ENCODE peak calls at places on chromosomes 7 and 10, in four cellular contexts. J is retinal pigment epithelial cell; A is CD4-positive, alpha-beta T cell; R is coronary artery. C is an unnamed sample.

GRCh38 chr7:85000973-85001372 is 185.9 kb downstream of the SEMA3D start:
- DNase-seq in J (no peak), A (no peak), R (no peak), C (peak)

GRCh38 chr10:127949831-127950230 is 42.9 kb downstream of the PTPRE start:
- DNase-seq in J (no peak), A (no peak), R (no peak), C (no peak)

GRCh38 chr7:105304040-105304895 is 84.5 kb downstream of the SRPK2 start:
- DNase-seq in J (no peak), A (no peak), R (no peak), C (no peak)

GRCh38 chr10:21208666-21209316 is 311.7 kb upstream of the NEBL start:
- DNase-seq in J (no peak), A (no peak), R (no peak), C (no peak)

GRCh38 chr7:2417981-2418481 is 14.6 kb downstream of the CHST12 start:
- DNase-seq in J (no peak), A (peak), R (no peak), C (no peak)

GRCh38 chr10:87053121-87053520 is 33.0 kb downstream of the FAM25A start:
- DNase-seq in J (no peak), A (no peak), R (no peak), C (no peak)

GRCh38 chr10:129784891-129785290 is 179.2 kb downstream of the EBF3 start:
- DNase-seq in J (no peak), A (no peak), R (no peak), C (no peak)

GRCh38 chr10:3159160-3159559 is 13.4 kb downstream of the PITRM1 start:
- DNase-seq in J (no peak), A (no peak), R (no peak), C (peak)

GRCh38 chr10:122286872-122287271 is 15.8 kb downstream of the BTBD16 start:
- DNase-seq in J (peak), A (no peak), R (no peak), C (peak)

GRCh38 chr7:22445140-22445722 is 54.8 kb downstream of the STEAP1B start:
- DNase-seq in J (no peak), A (no peak), R (no peak), C (no peak)

GRCh38 chr7:30770936-30771858 is at the start of gene MINDY4:
- DNase-seq in J (no peak), A (peak), R (peak), C (peak)

GRCh38 chr7:6482307-6482706 is 34.6 kb upstream of the DAGLB start:
- DNase-seq in J (no peak), A (no peak), R (no peak), C (no peak)

GRCh38 chr10:87817873-87818504 is at the start of gene ATAD1:
- DNase-seq in J (peak), A (peak), R (peak), C (peak)

GRCh38 chr7:40324889-40325288 is 190.1 kb downstream of the SUGCT start:
- DNase-seq in J (no peak), A (no peak), R (no peak), C (no peak)

GRCh38 chr7:155416646-155417380 is 41.1 kb upstream of the EN2 start:
- DNase-seq in J (no peak), A (no peak), R (no peak), C (no peak)

GRCh38 chr7:81150951-81151361 is 232.1 kb upstream of the SEMA3C start:
- DNase-seq in J (peak), A (no peak), R (no peak), C (no peak)

GRCh38 chr10:48215148-48215982 is 59.1 kb downstream of the FRMPD2 start:
- DNase-seq in J (no peak), A (peak), R (no peak), C (peak)

GRCh38 chr10:47092822-47093221 is 181.6 kb downstream of the PTPN20 start:
- DNase-seq in J (no peak), A (no peak), R (peak), C (peak)

GRCh38 chr7:155660059-155660757 is 15.7 kb downstream of the RBM33 start:
- DNase-seq in J (no peak), A (no peak), R (no peak), C (no peak)

GRCh38 chr7:158803226-158803944 is 25.9 kb downstream of the ESYT2 start:
- DNase-seq in J (no peak), A (no peak), R (no peak), C (no peak)

GRCh38 chr7:28687631-28688030 is 270.5 kb downstream of the TRIL start:
- DNase-seq in J (no peak), A (no peak), R (no peak), C (no peak)

GRCh38 chr10:93186631-93187030 is 112.9 kb downstream of the CYP26A1 start:
- DNase-seq in J (no peak), A (no peak), R (no peak), C (no peak)

GRCh38 chr10:14016942-14017341 is 313.8 kb downstream of the FRMD4A start:
- DNase-seq in J (no peak), A (no peak), R (no peak), C (no peak)

GRCh38 chr7:123750389-123751230 is 1.8 kb upstream of the WASL start:
- DNase-seq in J (no peak), A (no peak), R (no peak), C (no peak)

GRCh38 chr7:123748171-123748733 is 551 bp downstream of the WASL start:
- DNase-seq in J (no peak), A (peak), R (peak), C (peak)

GRCh38 chr7:123747620-123748141 is 1.1 kb downstream of the WASL start:
- DNase-seq in J (peak), A (peak), R (peak), C (no peak)

GRCh38 chr7:123748734-123749536 is at the start of gene WASL:
- DNase-seq in J (peak), A (peak), R (peak), C (peak)

DNA sequence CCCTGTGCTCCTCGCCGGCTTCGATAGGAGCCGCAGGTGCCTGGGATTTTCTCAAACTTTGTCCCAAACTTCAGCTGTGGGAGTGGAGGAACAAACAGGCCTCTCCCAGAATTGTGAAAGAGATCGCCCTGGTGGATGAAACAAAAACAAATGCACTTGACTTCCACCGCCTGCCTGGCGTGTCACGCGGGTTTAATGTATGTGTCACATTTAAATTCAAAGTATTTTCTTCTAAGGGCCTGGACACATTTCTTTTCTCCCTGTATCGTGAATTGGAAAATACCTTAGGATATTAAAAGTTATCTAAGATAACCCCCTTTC is 694 bp upstream of the WASL start:
- DNase-seq in J (peak), A (no peak), R (no peak), C (no peak)
- TF ChIP-seq CTCF in J (peak), A (no peak), R (no peak), C (peak)

DNA sequence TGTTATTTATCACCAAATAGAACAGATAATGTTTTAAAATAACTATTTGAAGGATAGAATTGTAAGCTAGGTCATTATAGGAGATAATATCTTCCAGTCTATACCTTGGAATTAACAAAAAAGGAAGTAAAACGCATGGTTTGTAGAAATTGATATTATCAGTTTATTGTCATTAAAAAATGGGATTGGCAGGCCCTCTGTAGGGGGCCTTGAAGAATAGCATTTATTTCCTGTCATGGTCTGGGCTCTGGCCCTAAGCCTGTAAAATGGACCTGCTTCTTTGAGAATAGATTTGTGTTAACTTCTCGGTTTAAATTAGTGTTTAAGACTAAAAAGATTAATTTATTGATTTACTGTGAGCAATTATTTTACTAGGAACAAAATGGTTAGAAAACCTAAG is 197.6 kb upstream of the FOXP2 start:
- DNase-seq in J (no peak), A (no peak), R (no peak), C (no peak)
- TF ChIP-seq CTCF in J (peak), A (no peak), R (no peak), C (peak)

DNA sequence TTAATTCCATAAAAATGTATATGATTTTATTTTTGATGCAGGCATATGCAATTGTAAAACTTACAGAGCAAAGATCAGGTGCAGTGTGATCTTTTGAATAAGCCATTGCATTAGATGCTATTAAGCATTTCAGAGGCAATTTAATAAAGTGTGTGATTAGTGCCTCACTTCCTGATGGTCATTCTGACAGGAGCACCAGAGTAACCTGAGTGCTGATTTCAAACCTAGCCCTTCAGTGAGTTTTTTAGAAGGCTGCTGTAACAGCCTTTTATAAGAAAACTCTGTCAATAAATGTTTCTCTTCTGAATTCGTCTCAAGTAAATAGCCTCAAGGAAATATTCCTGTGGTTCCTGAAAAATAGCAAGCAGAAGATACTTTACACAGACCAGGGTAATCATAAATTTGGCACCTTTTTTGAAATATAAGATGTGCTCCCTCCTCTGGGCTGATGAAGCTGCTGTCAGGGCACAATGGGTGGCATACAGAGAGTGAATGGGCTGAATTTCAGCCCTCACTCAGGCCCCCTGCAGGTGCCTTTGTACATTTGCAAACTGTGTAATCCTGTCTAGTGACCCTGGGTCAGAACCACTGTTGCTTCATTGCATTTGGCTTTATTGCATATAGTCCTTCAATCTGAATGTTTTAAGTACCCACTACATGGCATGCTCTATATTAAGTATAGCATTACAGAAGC is 193.7 kb upstream of the CSTF2T start:
- DNase-seq in J (no peak), A (no peak), R (no peak), C (no peak)
- TF ChIP-seq CTCF in J (peak), A (no peak), R (no peak), C (peak)

GRCh38 chr10:19169684-19170083 is 121.1 kb downstream of the MALRD1 start:
- DNase-seq in J (peak), A (no peak), R (no peak), C (no peak)

GRCh38 chr10:19164461-19164860 is 115.9 kb downstream of the MALRD1 start:
- DNase-seq in J (no peak), A (no peak), R (no peak), C (no peak)

DNA sequence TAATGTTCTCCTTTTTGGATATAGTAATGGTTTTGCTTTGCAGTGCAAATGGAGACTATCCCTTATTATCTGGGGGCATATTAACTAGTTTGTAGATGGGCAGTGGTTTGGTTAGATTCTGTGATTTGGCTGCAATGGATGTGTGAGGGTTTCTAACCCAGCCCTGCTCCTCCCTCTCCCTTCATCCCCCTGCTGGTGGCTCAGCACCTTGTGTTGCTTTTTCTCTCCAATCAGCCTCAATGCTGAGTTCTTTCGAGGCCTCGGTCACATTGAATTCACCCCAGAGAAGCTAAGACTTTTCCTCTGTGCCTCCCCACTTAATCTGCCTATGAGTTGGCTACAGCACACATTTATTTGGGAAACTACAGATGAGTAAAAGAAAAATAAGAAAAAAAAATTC is 120.0 kb downstream of the MALRD1 start:
- DNase-seq in J (no peak), A (no peak), R (no peak), C (no peak)
- TF ChIP-seq CTCF in J (peak), A (no peak), R (no peak), C (no peak)